ENCODE peak calls at places on chromosome 13, in four cellular contexts. Q is H1, A is HepG2, F is GM12878. R is an unnamed sample.
A peak's percentile ranks its signal among the peaks of the same experiment; 100 is the strongest.

GRCh38 chr13:30559274-30559673 is 58.4 kb upstream of the USPL1 start:
- DNase-seq in A (no peak), F (no peak), Q (no peak), R (no peak)

GRCh38 chr13:105116966-105117365 is 1418.5 kb downstream of the EFNB2 start:
- DNase-seq in Q (no peak), A (no peak), F (no peak), R (no peak)

GRCh38 chr13:95784161-95784880 is 107.4 kb downstream of the DNAJC3 start:
- DNase-seq in Q (no peak), A (peak; percentile 9), F (no peak), R (no peak)

GRCh38 chr13:48505597-48506091 is 27.2 kb downstream of the RCBTB2 start:
- DNase-seq in Q (no peak), F (peak; percentile 93), A (no peak), R (no peak)

GRCh38 chr13:22091222-22091970 is 420.5 kb downstream of the FGF9 start:
- DNase-seq in A (no peak), F (no peak), Q (no peak), R (no peak)

GRCh38 chr13:102914629-102914935 is 68.8 kb downstream of the ERCC5 start:
- DNase-seq in Q (no peak), A (no peak), F (no peak), R (no peak)

GRCh38 chr13:35793823-35794222 is 317.3 kb upstream of the MAB21L1 start:
- DNase-seq in Q (no peak), A (no peak), F (no peak), R (no peak)

GRCh38 chr13:39612023-39612637 is 9.1 kb upstream of the LHFPL6 start:
- DNase-seq in Q (peak; percentile 76), A (peak; percentile 58), F (no peak), R (peak; percentile 47)

GRCh38 chr13:32587774-32588165 is 1.5 kb downstream of the PDS5B start:
- DNase-seq in F (no peak), A (peak; percentile 9), Q (no peak), R (no peak)

GRCh38 chr13:94122300-94122699 is 357.2 kb downstream of the DCT start:
- DNase-seq in Q (no peak), A (no peak), F (no peak), R (no peak)

GRCh38 chr13:78978381-78978998 is 319.5 kb upstream of the OBI1 start:
- DNase-seq in F (peak; percentile 24), A (peak; percentile 50), Q (no peak), R (peak; percentile 30)

GRCh38 chr13:73174521-73175010 is 115.8 kb downstream of the KLF5 start:
- DNase-seq in Q (no peak), F (no peak), A (no peak), R (no peak)

GRCh38 chr13:73056054-73056962 is 2.5 kb upstream of the KLF5 start:
- DNase-seq in Q (no peak), A (peak; percentile 70), F (no peak), R (no peak)

GRCh38 chr13:44093607-44094583 is 214.2 kb downstream of the LACC1 start:
- DNase-seq in F (no peak), Q (no peak), A (no peak), R (no peak)

GRCh38 chr13:46468570-46468969 is 81.5 kb upstream of the RUBCNL start:
- DNase-seq in Q (no peak), A (no peak), F (no peak), R (no peak)

GRCh38 chr13:111203742-111204386 is 88.8 kb downstream of the ARHGEF7 start:
- DNase-seq in A (no peak), Q (no peak), F (no peak), R (no peak)

GRCh38 chr13:113098163-113098732 is 7.3 kb upstream of the F7 start:
- DNase-seq in Q (no peak), A (no peak), F (no peak), R (no peak)

GRCh38 chr13:108360139-108360538 is 90.6 kb downstream of the TNFSF13B start:
- DNase-seq in A (no peak), Q (no peak), F (no peak), R (no peak)

GRCh38 chr13:55516610-55517009 is 1624.1 kb upstream of the PRR20A start:
- DNase-seq in Q (no peak), F (no peak), A (no peak), R (no peak)

GRCh38 chr13:59492030-59492636 is 671.6 kb downstream of the DIAPH3 start:
- DNase-seq in F (no peak), Q (no peak), A (no peak), R (no peak)

GRCh38 chr13:107271226-107271625 is 703.3 kb upstream of the ARGLU1 start:
- DNase-seq in Q (peak; percentile 49), F (no peak), A (no peak), R (peak; percentile 33)

GRCh38 chr13:20831933-20832332 is 58.2 kb upstream of the EEF1AKMT1 start:
- DNase-seq in Q (no peak), A (no peak), F (no peak), R (no peak)

GRCh38 chr13:99123101-99124045 is 77.3 kb upstream of the UBAC2 start:
- DNase-seq in F (no peak), A (no peak), Q (no peak), R (no peak)
- TF ChIP-seq ZNF274 in F (no peak), A (no peak), Q (no peak), R (no peak)

GRCh38 chr13:37026778-37027177 is 26.2 kb downstream of the EXOSC8 start:
- DNase-seq in A (no peak), F (no peak), Q (no peak), R (no peak)
- TF ChIP-seq SUZ12 in A (no peak), F (no peak), Q (no peak), R (no peak)

GRCh38 chr13:34419025-34419424 is 523.0 kb upstream of the NBEA start:
- DNase-seq in Q (no peak), F (no peak), A (no peak), R (no peak)

GRCh38 chr13:34416833-34417425 is 525.1 kb upstream of the NBEA start:
- DNase-seq in Q (no peak), F (no peak), A (no peak), R (no peak)

GRCh38 chr13:34425307-34425949 is 516.6 kb upstream of the NBEA start:
- DNase-seq in A (no peak), Q (no peak), F (no peak), R (no peak)

GRCh38 chr13:34421849-34422475 is 520.1 kb upstream of the NBEA start:
- DNase-seq in A (no peak), F (no peak), Q (no peak), R (no peak)

DNA sequence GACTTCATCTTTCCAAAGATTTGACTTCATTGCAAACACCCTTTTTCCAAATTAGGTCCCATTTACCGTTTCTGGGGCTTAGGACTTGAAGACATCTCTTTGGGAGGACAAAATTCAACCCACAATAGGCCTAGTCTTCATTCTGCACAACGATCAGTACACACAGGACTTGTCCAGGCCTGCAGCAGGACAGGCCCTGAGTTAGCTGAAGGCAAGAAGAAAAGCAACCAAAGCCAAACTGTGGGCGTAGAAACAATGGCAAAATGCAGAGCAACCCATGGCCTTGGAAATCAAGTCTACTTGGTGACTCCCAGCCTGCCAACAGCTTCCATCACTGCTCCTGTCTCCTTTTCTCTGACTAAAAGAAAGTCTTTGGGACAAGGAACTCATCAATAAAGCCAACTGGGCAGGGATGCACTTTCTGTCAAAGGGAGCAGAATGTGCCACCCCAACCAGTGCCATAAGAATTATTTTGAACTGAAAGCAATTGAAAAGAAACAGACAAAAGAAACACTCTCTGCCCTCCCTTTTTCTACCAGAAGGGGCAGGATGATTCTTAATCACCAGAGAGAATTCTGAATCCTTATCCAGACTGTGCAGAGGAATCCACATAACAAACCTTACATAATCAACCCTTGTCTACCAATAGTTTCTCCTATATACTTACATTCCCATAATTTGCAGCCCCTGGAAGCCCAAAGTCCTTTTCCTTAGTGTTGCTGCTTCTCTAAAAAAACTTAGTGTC is 520.9 kb upstream of the NBEA start:
- DNase-seq in A (no peak), F (no peak), Q (no peak), R (no peak)
- H3K4me3 ChIP-seq in A (no peak overlapping the region), F (no peak overlapping the region), Q (no peak overlapping the region), R (no peak overlapping the region)

GRCh38 chr13:41900918-41901317 is 60.0 kb downstream of the VWA8 start:
- DNase-seq in A (peak; percentile 73), F (no peak), Q (no peak), R (no peak)
- TF ChIP-seq ZNF274 in A (no peak), F (no peak), Q (no peak), R (no peak)

DNA sequence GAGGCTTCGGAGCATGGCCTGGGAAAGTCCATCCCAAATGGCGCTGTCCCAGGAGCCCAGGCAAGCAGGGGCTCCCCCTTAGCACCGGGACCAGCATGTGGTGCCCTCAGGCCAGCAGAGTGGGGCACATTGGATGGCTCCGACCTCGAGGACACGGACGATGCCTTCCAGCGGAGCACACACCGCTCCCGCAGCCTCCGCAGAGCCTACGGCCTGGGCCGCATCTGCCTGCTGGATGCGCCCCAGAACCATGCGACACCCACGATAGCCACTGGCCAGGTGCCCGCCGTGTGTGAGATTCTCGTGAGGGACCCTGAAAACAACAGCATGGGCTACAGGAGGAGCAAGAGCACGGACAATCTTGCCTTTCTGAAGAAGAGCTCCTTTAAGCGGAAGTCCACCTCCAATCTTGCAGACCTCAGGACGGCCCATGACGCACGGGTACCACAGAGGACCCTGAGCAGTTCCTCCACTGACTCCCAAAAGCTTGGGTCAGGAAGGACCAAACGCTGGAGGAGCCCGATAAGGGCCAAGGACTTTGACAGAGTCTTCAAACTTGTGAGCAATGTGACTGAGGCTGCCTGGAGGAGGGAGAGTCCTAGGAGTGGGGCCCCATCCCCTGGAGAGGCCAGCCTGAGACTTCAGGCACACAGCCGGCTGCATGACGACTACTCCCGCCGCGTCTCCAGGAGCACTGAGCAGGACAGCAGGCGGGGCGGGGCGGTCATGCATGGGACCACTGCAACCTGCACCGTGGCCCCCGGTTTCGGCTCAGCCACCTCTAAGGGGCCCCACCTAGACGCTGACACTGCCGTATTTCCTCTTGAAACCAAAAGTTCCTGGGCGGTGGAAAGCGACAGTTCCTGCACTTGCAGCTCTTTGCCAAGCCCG is 63.1 kb downstream of the SPATA13 start:
- DNase-seq in A (no peak), F (no peak), Q (no peak), R (no peak)
- TF ChIP-seq SUZ12 in A (no peak), F (no peak), Q (no peak), R (no peak)

GRCh38 chr13:27920677-27921420 is 1.0 kb downstream of the PDX1 start:
- DNase-seq in Q (peak; percentile 66), A (no peak), F (no peak), R (no peak)
- H3K4me3 ChIP-seq in Q (no peak overlapping the region), A (peak overlapping the region; percentile 45), F (no peak overlapping the region), R (peak overlapping the region; percentile 21)

R was measured in NT2/D1.